ENCODE peak calls at places on chromosomes 12 and 14, in seven cellular contexts. A is fibroblast of pulmonary artery; K is G401; R is NCI-H460; J is activated CD4-positive, alpha-beta T cell treated with anti-CD3 and anti-CD28 coated beads for 24 hours; H is esophagus squamous epithelium; B is thoracic aorta. N is an unnamed sample.

GRCh38 chr14:92696356-92696755 is 52.1 kb downstream of the LGMN start:
- DNase-seq in A (no peak), K (no peak), R (no peak), J (no peak), H (no peak), B (no peak), N (peak)

GRCh38 chr12:107903377-107904061 is 129.0 kb downstream of the ASCL4 start:
- DNase-seq in A (no peak), K (peak), R (peak), J (peak), H (peak), B (no peak), N (no peak)

GRCh38 chr12:49188205-49188915 is 520 bp downstream of the TUBA1A start:
- DNase-seq in A (peak), K (peak), R (peak), J (peak), H (no peak), B (peak), N (peak)

GRCh38 chr12:49954863-49955830 is 4.6 kb downstream of the AQP2 start:
- DNase-seq in A (no peak), K (no peak), R (no peak), J (no peak), H (no peak), B (no peak), N (no peak)

GRCh38 chr14:73238262-73238852 is 1.1 kb downstream of the PAPLN start:
- DNase-seq in A (peak), K (no peak), R (peak), J (no peak), H (no peak), B (no peak), N (peak)

GRCh38 chr12:90905691-90906370 is 49.1 kb downstream of the CCER1 start:
- DNase-seq in A (peak), K (no peak), R (no peak), J (no peak), H (no peak), B (no peak), N (no peak)

GRCh38 chr12:615620-616019 is 47.6 kb downstream of the NINJ2 start:
- DNase-seq in A (peak), K (no peak), R (no peak), J (no peak), H (no peak), B (no peak), N (no peak)

GRCh38 chr14:52455291-52456088 is 96.8 kb downstream of the TXNDC16 start:
- DNase-seq in A (peak), K (no peak), R (no peak), J (no peak), H (no peak), B (no peak), N (no peak)